ENCODE peak calls at places on chromosomes 4 and X, in four cellular contexts. P is cardiac muscle cell, C is A549, U is transverse colon. W is an unnamed sample.

GRCh38 chrX:139758809-139759208 is 50.8 kb upstream of the MCF2 start:
- DNase-seq in P (no peak), C (no peak), U (no peak), W (no peak)

GRCh38 chr4:56701156-56701471 is 20.0 kb upstream of the HOPX start:
- DNase-seq in P (no peak), C (no peak), U (no peak), W (no peak)

GRCh38 chr4:139890810-139891209 is 225.2 kb downstream of the MGST2 start:
- DNase-seq in P (no peak), C (no peak), U (no peak), W (no peak)

GRCh38 chr4:1330761-1331590 is 16.0 kb upstream of the UVSSA start:
- DNase-seq in P (no peak), C (no peak), U (no peak), W (no peak)

GRCh38 chrX:129759576-129760061 is 20.1 kb upstream of the SASH3 start:
- DNase-seq in P (no peak), C (peak), U (peak), W (no peak)

GRCh38 chr4:186885289-186885688 is 161.6 kb upstream of the FAT1 start:
- DNase-seq in P (peak), C (no peak), U (no peak), W (no peak)

GRCh38 chrX:118847676-118848075 is 24.1 kb downstream of the ZCCHC12 start:
- DNase-seq in P (peak), C (peak), U (no peak), W (no peak)

GRCh38 chr4:16752150-16752549 is 146.3 kb downstream of the LDB2 start:
- DNase-seq in P (no peak), C (no peak), U (no peak), W (no peak)

GRCh38 chrX:120647127-120647526 is 17.3 kb upstream of the C1GALT1C1 start:
- DNase-seq in P (no peak), C (no peak), U (no peak), W (no peak)

GRCh38 chr4:85496933-85497332 is 22.0 kb downstream of the ARHGAP24 start:
- DNase-seq in P (no peak), C (peak), U (no peak), W (peak)

GRCh38 chr4:159764343-159764952 is 661.6 kb downstream of the RAPGEF2 start:
- DNase-seq in P (peak), C (peak), U (no peak), W (peak)

GRCh38 chr4:152304220-152304619 is 231.7 kb downstream of the FBXW7 start:
- DNase-seq in P (no peak), C (no peak), U (no peak), W (no peak)

DNA sequence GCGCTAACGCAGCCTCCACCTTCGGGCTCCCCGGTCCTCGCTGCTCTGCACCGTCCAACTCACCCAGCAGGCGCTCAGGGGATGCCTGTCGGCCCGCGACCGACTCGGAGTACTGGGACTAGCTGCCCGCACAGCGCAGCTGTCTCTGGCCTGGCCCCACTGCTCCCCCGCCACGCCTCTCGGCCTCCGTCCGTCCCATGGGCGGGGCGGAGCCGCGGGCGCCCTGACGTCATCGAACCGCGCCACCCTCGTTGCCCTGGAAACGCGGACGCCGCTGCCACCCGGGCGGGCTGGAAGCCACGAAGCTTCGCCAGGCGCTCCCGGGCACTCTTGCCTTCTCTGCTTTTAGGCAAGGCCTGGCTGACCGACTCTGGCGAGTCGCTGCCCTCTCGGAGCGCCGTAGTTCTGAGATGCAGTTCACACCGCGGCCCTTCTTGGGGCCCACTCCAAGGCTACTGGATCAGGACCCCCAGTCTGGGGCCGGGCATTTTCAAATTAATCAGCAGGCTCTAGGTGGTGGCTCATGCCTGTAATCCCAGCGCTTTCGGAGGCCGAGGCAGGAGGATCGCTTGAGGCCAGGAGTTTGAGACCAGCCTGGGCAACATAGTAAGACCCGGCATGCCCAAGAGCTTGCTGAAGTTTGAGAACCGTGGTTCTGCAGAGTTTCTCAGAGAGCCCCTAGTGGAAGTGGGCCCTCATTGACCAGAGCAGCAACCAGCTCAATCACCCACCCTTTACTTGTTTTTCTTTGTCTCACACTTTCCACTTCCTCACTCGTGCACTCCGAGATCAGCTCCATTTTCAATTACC is 12.0 kb downstream of the ACOX3 start:
- DNase-seq in P (peak), C (peak), U (peak), W (peak)
- TF ChIP-seq CTCF in P (peak), C (peak), U (no peak), W (peak)

GRCh38 chr4:14149469-14150030 is 522.0 kb upstream of the BOD1L1 start:
- DNase-seq in P (no peak), C (no peak), U (no peak), W (no peak)

GRCh38 chr4:14143892-14144291 is 516.4 kb upstream of the BOD1L1 start:
- DNase-seq in P (no peak), C (peak), U (no peak), W (no peak)
- TF ChIP-seq CTCF in P (peak), C (no peak), U (no peak), W (no peak)

GRCh38 chr4:183129125-183129524 is 30.1 kb downstream of the WWC2 start:
- DNase-seq in P (no peak), C (no peak), U (no peak), W (no peak)

GRCh38 chr4:183132865-183133264 is 33.8 kb downstream of the WWC2 start:
- DNase-seq in P (no peak), C (no peak), U (no peak), W (no peak)

GRCh38 chr4:183129675-183130074 is 30.6 kb downstream of the WWC2 start:
- DNase-seq in P (no peak), C (no peak), U (no peak), W (no peak)

GRCh38 chr4:183132081-183132480 is 33.0 kb downstream of the WWC2 start:
- DNase-seq in P (no peak), C (no peak), U (no peak), W (no peak)

DNA sequence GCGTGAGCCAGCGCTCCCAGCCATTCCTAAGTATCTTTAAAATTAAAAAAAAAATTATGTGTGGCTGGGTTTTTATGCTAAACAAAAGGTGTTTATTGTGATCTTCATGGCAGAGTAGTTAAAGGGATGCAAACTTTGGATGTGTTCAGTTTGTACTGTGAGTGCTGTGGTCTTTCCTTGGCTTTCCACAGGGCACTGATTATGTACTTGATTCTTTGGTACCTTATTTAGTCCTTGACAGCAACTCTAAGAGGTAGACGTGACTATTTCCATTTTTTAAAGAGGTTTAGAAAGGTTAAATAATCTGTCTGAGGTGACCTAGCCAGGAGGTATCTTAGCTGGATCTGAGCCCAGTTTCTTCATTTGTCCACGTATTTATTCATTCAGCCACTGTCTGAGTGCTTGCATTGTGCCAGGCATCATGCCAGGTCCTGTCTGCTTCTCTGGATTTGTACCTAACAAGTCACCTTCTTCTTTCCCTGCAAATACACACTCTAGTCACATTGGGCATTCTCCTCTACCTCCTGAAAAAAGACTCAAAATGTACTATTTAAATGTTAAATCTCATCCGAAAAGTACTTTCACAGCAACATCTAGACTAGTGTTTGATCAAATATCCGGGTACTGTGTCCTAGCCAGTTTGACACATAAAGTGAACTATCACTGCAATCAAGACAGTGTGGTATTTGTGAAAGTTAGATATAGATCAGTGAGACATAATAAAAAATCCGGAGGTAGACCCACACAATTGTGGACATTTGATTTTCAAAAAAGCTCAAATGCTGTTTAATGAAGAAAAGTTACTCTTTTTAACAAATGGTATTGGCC is 31.5 kb downstream of the WWC2 start:
- DNase-seq in P (no peak), C (peak), U (no peak), W (no peak)
- TF ChIP-seq CTCF in P (no peak), C (no peak), U (no peak), W (no peak)

DNA sequence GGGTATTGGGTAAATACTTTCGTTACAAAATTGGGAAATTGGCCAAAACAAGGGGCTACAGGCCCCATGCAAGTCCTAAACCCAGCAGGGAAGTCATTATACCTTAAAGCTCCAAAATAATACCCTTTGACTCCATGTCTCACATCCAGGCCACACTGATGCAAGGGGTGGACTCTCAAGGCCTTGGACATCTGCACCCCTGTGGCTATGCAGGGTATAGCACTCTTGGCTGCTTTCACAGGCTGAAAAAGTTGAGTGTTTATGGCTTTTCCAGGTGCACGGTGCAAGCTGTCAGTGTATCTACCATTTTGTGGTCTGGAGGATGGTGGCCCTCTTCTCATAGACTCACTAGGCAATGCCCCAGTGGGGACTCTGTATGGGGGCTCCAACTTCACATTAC is 326.5 kb downstream of the TEX13C start:
- DNase-seq in P (no peak), C (peak), U (no peak), W (no peak)
- TF ChIP-seq CTCF in P (no peak), C (no peak), U (no peak), W (peak)

DNA sequence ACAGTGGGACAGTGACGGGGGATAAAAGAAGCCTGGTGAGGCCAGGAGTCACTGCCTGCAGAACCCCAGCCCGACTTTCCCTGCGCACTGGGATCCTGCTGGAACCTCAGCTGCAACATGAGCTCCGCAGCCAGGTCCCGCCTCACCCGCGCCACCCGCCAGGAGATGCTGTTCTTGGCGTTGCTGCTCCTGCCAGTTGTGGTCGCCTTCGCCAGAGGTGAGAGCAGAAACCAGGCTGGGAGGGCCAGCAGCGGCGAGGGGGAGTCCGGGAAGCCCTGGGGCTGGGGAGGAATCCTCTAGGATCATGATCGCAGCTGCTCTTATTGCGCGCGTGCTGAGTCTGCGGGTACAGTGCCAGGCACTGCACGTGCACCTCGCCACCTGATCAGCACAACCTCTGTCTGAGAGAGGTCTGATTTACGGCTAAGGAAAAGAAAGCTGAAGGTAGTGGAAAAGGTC is at the start of gene PF4V1:
- DNase-seq in P (peak), C (no peak), U (peak), W (no peak)
- TF ChIP-seq CTCF in P (peak), C (no peak), U (no peak), W (peak)

DNA sequence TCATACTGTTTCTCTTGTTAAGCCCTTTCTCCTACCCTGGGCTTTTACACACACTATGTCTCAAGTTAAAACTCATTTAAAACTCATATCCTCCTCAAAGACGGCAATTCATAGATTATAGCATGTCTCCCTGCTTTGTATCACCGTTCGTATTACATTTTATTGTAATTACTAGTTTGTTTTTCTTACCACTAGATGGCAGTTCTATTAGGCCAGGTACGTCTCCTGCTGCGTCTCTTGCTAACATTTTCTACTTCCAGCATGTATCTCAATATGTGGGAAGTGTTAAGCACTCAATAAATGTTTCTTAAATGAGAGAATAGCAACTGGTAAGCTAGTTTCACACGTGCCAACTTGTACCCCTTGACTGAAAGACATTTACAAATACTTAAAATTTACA is 450.3 kb upstream of the PCDH7 start:
- DNase-seq in P (peak), C (peak), U (no peak), W (no peak)
- TF ChIP-seq CTCF in P (no peak), C (peak), U (no peak), W (no peak)

W was measured in keratinocyte.